ENCODE peak calls at places on chromosomes 12 and 14, in four cellular contexts. One of them, this sample, is unnamed.

GRCh38 chr14:44151120-44151519 is 356.0 kb downstream of the FSCB start:
- DNase-seq in NCI-H1105 treated with DMSO at 0.1 percent for 48 hours: no peak
- DNase-seq in effector CD4-positive, alpha-beta T cell: no peak
- DNase-seq in kidney tubule cell: no peak
- DNase-seq in this sample: no peak

GRCh38 chr12:50101663-50102062 is 2.1 kb upstream of the GPD1 start:
- DNase-seq in NCI-H1105 treated with DMSO at 0.1 percent for 48 hours: peak; percentile 25
- DNase-seq in effector CD4-positive, alpha-beta T cell: no peak
- DNase-seq in kidney tubule cell: peak; percentile 43
- DNase-seq in this sample: no peak

GRCh38 chr12:121252712-121253345 is 42.9 kb downstream of the P2RX4 start:
- DNase-seq in NCI-H1105 treated with DMSO at 0.1 percent for 48 hours: no peak
- DNase-seq in effector CD4-positive, alpha-beta T cell: no peak
- DNase-seq in kidney tubule cell: no peak
- DNase-seq in this sample: no peak

GRCh38 chr12:46921754-46922113 is 95.9 kb upstream of the SLC38A4 start:
- DNase-seq in NCI-H1105 treated with DMSO at 0.1 percent for 48 hours: no peak
- DNase-seq in effector CD4-positive, alpha-beta T cell: no peak
- DNase-seq in kidney tubule cell: no peak
- DNase-seq in this sample: no peak

GRCh38 chr14:38404100-38404541 is 148.2 kb upstream of the CLEC14A start:
- DNase-seq in NCI-H1105 treated with DMSO at 0.1 percent for 48 hours: no peak
- DNase-seq in effector CD4-positive, alpha-beta T cell: no peak
- DNase-seq in kidney tubule cell: no peak
- DNase-seq in this sample: no peak

GRCh38 chr12:112149596-112149995 is 24.2 kb downstream of the TRAFD1 start:
- DNase-seq in NCI-H1105 treated with DMSO at 0.1 percent for 48 hours: no peak
- DNase-seq in effector CD4-positive, alpha-beta T cell: no peak
- DNase-seq in kidney tubule cell: peak; percentile 87
- DNase-seq in this sample: no peak

GRCh38 chr14:68520637-68521556 is 272.0 kb downstream of the ZFP36L1 start:
- DNase-seq in NCI-H1105 treated with DMSO at 0.1 percent for 48 hours: no peak
- DNase-seq in effector CD4-positive, alpha-beta T cell: no peak
- DNase-seq in kidney tubule cell: peak; percentile 94
- DNase-seq in this sample: no peak

GRCh38 chr12:32159381-32159780 is 52.7 kb downstream of the BICD1 start:
- DNase-seq in NCI-H1105 treated with DMSO at 0.1 percent for 48 hours: no peak
- DNase-seq in effector CD4-positive, alpha-beta T cell: no peak
- DNase-seq in kidney tubule cell: no peak
- DNase-seq in this sample: no peak

GRCh38 chr14:34931206-34931605 is 51.6 kb upstream of the SRP54 start:
- DNase-seq in NCI-H1105 treated with DMSO at 0.1 percent for 48 hours: no peak
- DNase-seq in effector CD4-positive, alpha-beta T cell: peak; percentile 34
- DNase-seq in kidney tubule cell: peak; percentile 32
- DNase-seq in this sample: peak; percentile 78

GRCh38 chr14:84458881-84459280 is 1071.1 kb upstream of the FLRT2 start:
- DNase-seq in NCI-H1105 treated with DMSO at 0.1 percent for 48 hours: peak; percentile 8
- DNase-seq in effector CD4-positive, alpha-beta T cell: no peak
- DNase-seq in kidney tubule cell: no peak
- DNase-seq in this sample: no peak

GRCh38 chr12:90589966-90590365 is 365.0 kb downstream of the CCER1 start:
- DNase-seq in NCI-H1105 treated with DMSO at 0.1 percent for 48 hours: no peak
- DNase-seq in effector CD4-positive, alpha-beta T cell: no peak
- DNase-seq in kidney tubule cell: no peak
- DNase-seq in this sample: no peak